ENCODE peak calls at places on chromosomes 1 and 21, in five cellular contexts. O is cardiac muscle cell, U is MM.1S, X is Caco-2, A is left ventricle myocardium inferior. V is an unnamed sample.

GRCh38 chr1:225343618-225344017 is 84.2 kb downstream of the LBR start:
- DNase-seq in A (no peak), X (no peak), U (peak), O (no peak), V (peak)

GRCh38 chr1:47927165-47927564 is 70.0 kb downstream of the TRABD2B start:
- DNase-seq in A (no peak), X (no peak), O (no peak), U (no peak), V (no peak)

GRCh38 chr1:164838786-164839185 is 279.8 kb downstream of the PBX1 start:
- DNase-seq in U (no peak), X (no peak), A (no peak), O (no peak), V (no peak)

GRCh38 chr1:230641900-230642262 is 400 bp upstream of the COG2 start:
- DNase-seq in U (no peak), A (no peak), O (no peak), X (no peak), V (no peak)

GRCh38 chr1:35571263-35571662 is 1.9 kb upstream of the TFAP2E start:
- DNase-seq in X (no peak), A (no peak), U (no peak), O (no peak), V (no peak)

GRCh38 chr21:38619865-38620513 is 121.7 kb upstream of the ERG start:
- DNase-seq in O (no peak), A (peak), U (no peak), X (no peak), V (no peak)

GRCh38 chr1:101284021-101284420 is 47.2 kb downstream of the S1PR1 start:
- DNase-seq in A (no peak), U (no peak), O (no peak), X (no peak), V (no peak)

GRCh38 chr21:35764077-35764476 is 296.2 kb downstream of the SETD4 start:
- DNase-seq in X (no peak), U (no peak), A (no peak), O (no peak), V (no peak)

GRCh38 chr1:63463248-63463647 is 59.8 kb downstream of the ITGB3BP start:
- DNase-seq in O (no peak), X (no peak), U (no peak), A (no peak), V (no peak)

GRCh38 chr1:27577504-27578188 is 26.3 kb downstream of the AHDC1 start:
- DNase-seq in A (peak), O (no peak), U (no peak), X (no peak), V (no peak)

GRCh38 chr1:117685936-117686806 is 80.3 kb downstream of the TENT5C start:
- DNase-seq in O (no peak), A (no peak), X (no peak), U (peak), V (peak)
- TF ChIP-seq CTCF in O (peak), A (no peak), X (no peak), U (peak), V (peak)

GRCh38 chr1:31014094-31014493 is 51.4 kb downstream of the PUM1 start:
- DNase-seq in O (no peak), X (no peak), A (no peak), U (no peak), V (no peak)

GRCh38 chr1:31011719-31012118 is 53.8 kb downstream of the PUM1 start:
- DNase-seq in O (no peak), A (no peak), X (no peak), U (no peak), V (no peak)

GRCh38 chr1:31010081-31010989 is 55.2 kb downstream of the PUM1 start:
- DNase-seq in X (no peak), O (no peak), U (no peak), A (no peak), V (peak)

GRCh38 chr1:31013187-31013864 is 52.2 kb downstream of the PUM1 start:
- DNase-seq in X (no peak), U (no peak), A (no peak), O (no peak), V (peak)

GRCh38 chr1:31012210-31012924 is 53.1 kb downstream of the PUM1 start:
- DNase-seq in O (no peak), A (no peak), X (no peak), U (no peak), V (no peak)
- H3K4me3 ChIP-seq in O (no peak), A (no peak), X (no peak), U (no peak), V (no peak)

GRCh38 chr1:114219247-114219872 is 65.7 kb upstream of the SYT6 start:
- DNase-seq in A (no peak), O (peak), U (no peak), X (no peak), V (no peak)
- TF ChIP-seq CTCF in A (peak), O (peak), U (no peak), X (no peak), V (no peak)

DNA sequence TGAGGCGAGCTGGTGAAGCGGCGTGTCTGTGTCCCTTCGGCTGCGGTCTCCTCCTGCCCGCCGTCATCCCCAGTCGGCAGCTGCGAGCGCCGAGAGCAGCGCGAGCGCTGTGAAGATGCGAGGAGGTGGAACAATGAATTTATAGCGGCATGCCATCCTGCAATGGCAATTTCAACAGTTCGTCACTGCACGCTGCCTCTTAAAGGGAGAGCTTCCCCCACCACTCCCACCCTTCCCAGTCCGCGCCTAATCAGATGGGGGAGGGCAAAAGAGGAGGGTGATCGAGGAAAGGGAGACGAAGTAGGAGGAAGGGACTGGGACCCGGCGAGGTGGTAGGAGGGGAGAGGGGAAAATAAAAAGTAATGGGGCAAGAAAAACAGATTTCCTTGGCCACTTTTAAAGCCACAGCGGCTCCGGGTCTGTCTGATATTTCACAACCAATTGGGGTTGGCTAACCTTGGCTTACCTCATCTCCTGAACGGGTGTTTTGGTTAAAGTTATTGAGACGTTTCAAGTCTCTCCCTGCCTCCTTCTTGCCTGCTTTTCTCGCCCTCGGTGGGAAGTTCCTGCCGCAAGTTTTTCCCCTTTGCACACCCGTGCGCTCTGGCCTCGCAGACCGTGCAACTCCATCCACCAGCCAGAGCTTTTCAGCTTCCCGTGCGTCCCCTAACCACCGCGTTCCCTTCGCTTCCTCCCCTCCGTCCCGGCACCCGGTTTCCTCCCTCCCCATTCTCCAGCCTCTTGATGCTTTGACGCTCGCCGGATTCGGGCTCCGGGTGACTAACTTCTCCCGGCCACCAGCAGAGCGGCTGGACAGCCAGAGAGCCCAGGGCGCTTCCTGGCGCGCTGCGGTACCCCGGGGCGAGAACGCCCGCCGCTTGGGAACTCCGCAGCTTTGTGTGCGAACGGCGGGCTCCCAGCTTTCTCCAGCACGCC is at the start of gene ADAMTS5:
- DNase-seq in O (peak), X (no peak), A (peak), U (no peak), V (no peak)
- H3K4me3 ChIP-seq in O (peak), X (no peak), A (peak), U (no peak), V (no peak)

DNA sequence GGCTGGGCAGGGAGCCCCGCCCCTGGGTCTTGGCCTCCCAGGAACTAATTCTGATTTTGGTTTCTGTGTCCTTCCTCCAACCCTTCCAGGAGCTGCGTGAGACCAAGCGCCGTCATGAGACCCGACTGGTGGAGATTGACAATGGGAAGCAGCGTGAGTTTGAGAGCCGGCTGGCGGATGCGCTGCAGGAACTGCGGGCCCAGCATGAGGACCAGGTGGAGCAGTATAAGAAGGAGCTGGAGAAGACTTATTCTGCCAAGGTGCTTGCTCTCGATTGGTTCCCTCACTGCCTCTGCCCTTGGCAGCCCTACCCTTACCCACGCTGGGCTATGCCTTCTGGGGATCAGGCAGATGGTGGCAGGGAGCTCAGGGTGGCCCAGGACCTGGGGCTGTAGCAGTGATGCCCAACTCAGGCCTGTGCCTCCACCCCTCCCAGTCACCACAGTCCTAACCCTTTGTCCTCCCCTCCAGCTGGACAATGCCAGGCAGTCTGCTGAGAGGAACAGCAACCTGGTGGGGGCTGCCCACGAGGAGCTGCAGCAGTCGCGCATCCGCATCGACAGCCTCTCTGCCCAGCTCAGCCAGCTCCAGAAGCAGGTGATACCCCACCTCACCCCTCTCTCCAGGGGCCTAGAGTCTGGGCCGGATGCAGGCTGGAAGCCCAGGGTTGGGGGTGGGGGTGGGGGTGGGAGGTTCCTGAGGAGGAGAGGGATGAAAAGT is 18.5 kb upstream of the SEMA4A start:
- DNase-seq in O (no peak), A (no peak), U (no peak), X (no peak), V (no peak)
- TF ChIP-seq CTCF in O (no peak), A (no peak), U (no peak), X (no peak), V (no peak)

DNA sequence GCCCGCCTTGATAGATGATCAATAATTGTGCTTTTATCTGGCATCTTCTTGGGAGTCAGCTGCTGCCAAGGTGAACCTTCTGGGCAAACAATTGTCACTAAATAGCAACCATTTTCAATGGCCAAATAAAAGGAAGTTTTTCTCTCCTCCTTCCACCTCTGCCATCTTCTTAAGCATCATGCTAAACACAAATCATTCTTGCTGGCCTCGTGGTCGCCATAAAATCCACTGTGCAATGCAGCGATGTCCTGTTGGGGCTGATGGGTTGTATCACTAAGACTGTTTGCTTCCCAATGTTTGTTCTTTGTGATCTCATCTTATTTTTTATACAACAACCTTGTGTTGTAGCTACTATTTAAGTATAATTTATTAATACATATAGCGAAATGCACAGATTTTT is 8.0 kb downstream of the MAN1C1 start:
- DNase-seq in A (no peak), X (no peak), O (no peak), U (no peak), V (no peak)
- H3K4me3 ChIP-seq in A (no peak), X (no peak), O (no peak), U (no peak), V (no peak)

V was measured in GM12865.